ENCODE peak calls at places on chromosomes 1 and 21, in four cellular contexts. One of them, this sample, is unnamed.

GRCh38 chr1:91582431-91582921 is 81.8 kb downstream of the CDC7 start:
- DNase-seq in PC-3: peak; percentile 89
- DNase-seq in effector memory CD4-positive, alpha-beta T cell: no peak
- DNase-seq in stomach: no peak
- DNase-seq in this sample: peak; percentile 71

GRCh38 chr21:36663033-36663855 is 35.7 kb upstream of the SIM2 start:
- DNase-seq in PC-3: peak; percentile 48
- DNase-seq in effector memory CD4-positive, alpha-beta T cell: no peak
- DNase-seq in stomach: no peak
- DNase-seq in this sample: no peak

GRCh38 chr1:37931148-37931492 is 15.7 kb downstream of the INPP5B start:
- DNase-seq in PC-3: no peak
- DNase-seq in effector memory CD4-positive, alpha-beta T cell: no peak
- DNase-seq in stomach: no peak
- DNase-seq in this sample: no peak

GRCh38 chr21:16476056-16476850 is 746.5 kb downstream of the USP25 start:
- DNase-seq in PC-3: no peak
- DNase-seq in effector memory CD4-positive, alpha-beta T cell: no peak
- DNase-seq in stomach: no peak
- DNase-seq in this sample: no peak

GRCh38 chr1:217717959-217718358 is 86.8 kb downstream of the SPATA17 start:
- DNase-seq in PC-3: no peak
- DNase-seq in effector memory CD4-positive, alpha-beta T cell: no peak
- DNase-seq in stomach: no peak
- DNase-seq in this sample: no peak

GRCh38 chr1:74425669-74426068 is 86.7 kb downstream of the LRRC53 start:
- DNase-seq in PC-3: no peak
- DNase-seq in effector memory CD4-positive, alpha-beta T cell: no peak
- DNase-seq in stomach: no peak
- DNase-seq in this sample: no peak

GRCh38 chr1:151472852-151473731 is 13.8 kb upstream of the POGZ start:
- DNase-seq in PC-3: peak; percentile 43
- DNase-seq in effector memory CD4-positive, alpha-beta T cell: no peak
- DNase-seq in stomach: peak; percentile 36
- DNase-seq in this sample: peak; percentile 43

GRCh38 chr1:903721-904270 is 19.9 kb upstream of the SAMD11 start:
- DNase-seq in PC-3: no peak
- DNase-seq in effector memory CD4-positive, alpha-beta T cell: no peak
- DNase-seq in stomach: peak; percentile 24
- DNase-seq in this sample: no peak

GRCh38 chr1:95124342-95124741 is 7.2 kb downstream of the TLCD4 start:
- DNase-seq in PC-3: no peak
- DNase-seq in effector memory CD4-positive, alpha-beta T cell: no peak
- DNase-seq in stomach: no peak
- DNase-seq in this sample: no peak

GRCh38 chr1:116990612-116991151 is 10.9 kb upstream of the CD101 start:
- DNase-seq in PC-3: no peak
- DNase-seq in effector memory CD4-positive, alpha-beta T cell: no peak
- DNase-seq in stomach: no peak
- DNase-seq in this sample: peak; percentile 88

GRCh38 chr21:15211491-15212133 is 146.8 kb upstream of the NRIP1 start:
- DNase-seq in PC-3: no peak
- DNase-seq in effector memory CD4-positive, alpha-beta T cell: no peak
- DNase-seq in stomach: no peak
- DNase-seq in this sample: no peak

GRCh38 chr1:241837901-241838300 is 10.1 kb upstream of the EXO1 start:
- DNase-seq in PC-3: peak; percentile 88
- DNase-seq in effector memory CD4-positive, alpha-beta T cell: no peak
- DNase-seq in stomach: no peak
- DNase-seq in this sample: peak; percentile 21

GRCh38 chr1:169601096-169601881 is 15.0 kb upstream of the F5 start:
- DNase-seq in PC-3: peak; percentile 74
- DNase-seq in effector memory CD4-positive, alpha-beta T cell: no peak
- DNase-seq in stomach: no peak
- DNase-seq in this sample: no peak

GRCh38 chr21:43286196-43286595 is 117.4 kb downstream of the CRYAA start:
- DNase-seq in PC-3: no peak
- DNase-seq in effector memory CD4-positive, alpha-beta T cell: no peak
- DNase-seq in stomach: no peak
- DNase-seq in this sample: no peak

GRCh38 chr1:186967659-186968394 is 139.1 kb downstream of the PLA2G4A start:
- DNase-seq in PC-3: peak; percentile 61
- DNase-seq in effector memory CD4-positive, alpha-beta T cell: no peak
- DNase-seq in stomach: no peak
- DNase-seq in this sample: no peak

GRCh38 chr1:121417289-121417955 is 232.6 kb downstream of the SRGAP2C start:
- DNase-seq in PC-3: peak; percentile 52
- DNase-seq in effector memory CD4-positive, alpha-beta T cell: no peak
- DNase-seq in stomach: no peak
- DNase-seq in this sample: no peak

DNA sequence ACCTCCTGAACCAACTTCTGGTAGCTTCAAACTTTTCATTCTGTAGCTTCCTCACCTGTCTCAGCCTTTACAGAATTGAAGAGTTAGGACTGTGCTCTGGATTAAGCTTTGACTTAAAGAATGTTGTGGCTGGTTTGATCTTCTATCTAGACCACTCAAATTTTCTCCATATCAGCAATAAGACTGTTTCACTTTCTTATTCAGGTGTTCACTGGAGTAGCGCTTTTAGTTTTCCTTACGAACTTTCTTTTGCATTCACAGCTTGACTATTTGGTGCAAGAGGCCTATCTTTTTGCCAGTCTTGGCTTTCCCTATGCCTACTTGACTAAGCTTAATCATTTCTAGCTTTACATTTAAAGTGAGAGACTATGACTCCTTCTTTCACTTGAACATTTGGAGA is 31.5 kb downstream of the FGGY start:
- DNase-seq in PC-3: no peak
- DNase-seq in effector memory CD4-positive, alpha-beta T cell: no peak
- DNase-seq in stomach: no peak
- DNase-seq in this sample: no peak
- H3K27me3 ChIP-seq in PC-3: no peaks in the 10 kb centered on the region
- H3K27me3 ChIP-seq in effector memory CD4-positive, alpha-beta T cell: no peaks in the 10 kb centered on the region
- H3K27me3 ChIP-seq in stomach: no peaks in the 10 kb centered on the region
- H3K27me3 ChIP-seq in this sample: no peaks in the 10 kb centered on the region

GRCh38 chr1:228308628-228309547 is 97.7 kb downstream of the TRIM11 start:
- DNase-seq in PC-3: peak; percentile 14
- DNase-seq in effector memory CD4-positive, alpha-beta T cell: no peak
- DNase-seq in stomach: peak; percentile 14
- DNase-seq in this sample: no peak
- H3K4me3 ChIP-seq in PC-3: no peak overlapping the region
- H3K4me3 ChIP-seq in effector memory CD4-positive, alpha-beta T cell: no peak overlapping the region
- H3K4me3 ChIP-seq in stomach: no peak overlapping the region
- H3K4me3 ChIP-seq in this sample: no peak overlapping the region

GRCh38 chr21:38041493-38041892 is 125.2 kb upstream of the KCNJ6 start:
- DNase-seq in PC-3: no peak
- DNase-seq in effector memory CD4-positive, alpha-beta T cell: no peak
- DNase-seq in stomach: no peak
- DNase-seq in this sample: no peak

GRCh38 chr21:38042246-38042645 is 126.0 kb upstream of the KCNJ6 start:
- DNase-seq in PC-3: peak; percentile 28
- DNase-seq in effector memory CD4-positive, alpha-beta T cell: no peak
- DNase-seq in stomach: no peak
- DNase-seq in this sample: no peak

GRCh38 chr21:38039369-38039768 is 123.1 kb upstream of the KCNJ6 start:
- DNase-seq in PC-3: no peak
- DNase-seq in effector memory CD4-positive, alpha-beta T cell: no peak
- DNase-seq in stomach: no peak
- DNase-seq in this sample: no peak

GRCh38 chr21:38037416-38037815 is 121.2 kb upstream of the KCNJ6 start:
- DNase-seq in PC-3: peak; percentile 49
- DNase-seq in effector memory CD4-positive, alpha-beta T cell: no peak
- DNase-seq in stomach: no peak
- DNase-seq in this sample: no peak

GRCh38 chr21:38039841-38040240 is 123.6 kb upstream of the KCNJ6 start:
- DNase-seq in PC-3: no peak
- DNase-seq in effector memory CD4-positive, alpha-beta T cell: no peak
- DNase-seq in stomach: no peak
- DNase-seq in this sample: no peak
- H3K27me3 ChIP-seq in PC-3: peaks cover 3% of the 10 kb centered on the region
- H3K27me3 ChIP-seq in effector memory CD4-positive, alpha-beta T cell: no peaks in the 10 kb centered on the region
- H3K27me3 ChIP-seq in stomach: no peaks in the 10 kb centered on the region
- H3K27me3 ChIP-seq in this sample: no peaks in the 10 kb centered on the region

GRCh38 chr1:167795810-167796740 is 74.3 kb downstream of the MPZL1 start:
- DNase-seq in PC-3: peak; percentile 93
- DNase-seq in effector memory CD4-positive, alpha-beta T cell: no peak
- DNase-seq in stomach: no peak
- DNase-seq in this sample: no peak
- H3K4me3 ChIP-seq in PC-3: peak overlapping the region; percentile 6
- H3K4me3 ChIP-seq in effector memory CD4-positive, alpha-beta T cell: no peak overlapping the region
- H3K4me3 ChIP-seq in stomach: no peak overlapping the region
- H3K4me3 ChIP-seq in this sample: no peak overlapping the region

DNA sequence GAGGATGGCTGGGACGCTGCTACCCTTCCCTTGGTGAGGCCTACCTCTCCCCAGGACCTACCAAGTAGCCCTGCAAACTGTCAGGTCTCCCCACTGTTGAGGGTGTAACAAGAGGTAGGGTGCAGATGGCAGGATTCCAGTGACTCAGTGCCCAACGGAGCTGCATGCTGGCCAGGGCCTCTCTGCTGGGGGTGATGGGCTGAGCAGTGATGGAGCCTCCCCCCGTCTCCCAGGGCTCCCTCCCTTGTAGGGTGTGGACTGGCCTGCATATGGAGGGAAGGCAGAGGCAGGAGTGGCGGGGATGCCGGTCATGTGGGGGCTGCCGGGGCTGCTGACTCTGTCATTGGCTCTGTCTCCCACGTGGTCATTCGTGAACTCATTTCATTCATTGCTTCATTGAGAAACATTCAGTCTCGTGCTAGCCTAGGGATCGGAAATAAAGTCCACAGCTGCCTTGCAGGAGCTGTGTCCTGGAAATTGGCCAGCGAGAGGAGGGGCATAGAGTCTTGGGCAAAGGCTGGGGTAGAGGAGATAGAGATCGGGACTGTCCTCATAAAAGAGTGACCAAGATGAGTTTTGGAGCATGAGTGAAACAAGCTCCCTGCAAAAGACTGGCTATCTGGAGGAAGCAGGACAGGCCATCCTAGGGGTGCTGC is 22.9 kb upstream of the DISP3 start:
- DNase-seq in PC-3: no peak
- DNase-seq in effector memory CD4-positive, alpha-beta T cell: no peak
- DNase-seq in stomach: no peak
- DNase-seq in this sample: no peak
- H3K27me3 ChIP-seq in PC-3: peaks cover 52% of the 10 kb centered on the region
- H3K27me3 ChIP-seq in effector memory CD4-positive, alpha-beta T cell: no peaks in the 10 kb centered on the region
- H3K27me3 ChIP-seq in stomach: no peaks in the 10 kb centered on the region
- H3K27me3 ChIP-seq in this sample: peaks cover 4% of the 10 kb centered on the region

DNA sequence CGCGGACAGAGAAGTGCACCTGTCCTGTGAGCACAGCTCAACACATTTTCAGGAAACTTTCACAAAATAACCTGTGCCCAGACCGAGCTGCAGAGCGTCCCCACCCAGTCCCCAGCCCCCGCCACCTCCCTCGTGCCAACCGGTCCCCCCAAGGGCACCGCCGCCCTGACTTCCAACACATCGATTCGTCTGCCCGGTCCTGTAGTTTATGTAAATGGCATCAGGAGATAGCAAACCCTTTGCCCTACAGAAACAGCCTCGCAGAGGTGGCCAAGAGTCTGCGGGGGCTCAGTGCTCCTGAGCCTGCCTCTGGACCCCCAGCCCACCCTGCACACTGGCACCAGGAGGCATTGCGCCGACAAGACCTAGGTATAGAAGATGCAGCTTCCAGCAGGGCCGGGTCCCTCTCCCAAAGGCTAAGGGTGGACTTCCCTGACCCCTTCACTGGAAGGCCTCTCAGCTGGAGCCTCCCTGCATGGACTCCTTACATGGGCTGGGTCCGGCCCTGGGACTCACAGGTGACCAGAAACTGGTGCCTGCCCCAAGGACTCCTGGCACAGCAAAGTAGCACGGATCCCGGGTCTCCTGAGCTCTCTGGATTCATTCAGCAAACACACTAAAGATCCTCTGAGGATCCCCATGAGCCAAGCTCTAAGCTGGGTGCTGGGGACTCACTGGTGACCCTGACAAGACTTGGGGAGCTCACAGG is 6.6 kb upstream of the PLEKHG5 start:
- DNase-seq in PC-3: no peak
- DNase-seq in effector memory CD4-positive, alpha-beta T cell: no peak
- DNase-seq in stomach: no peak
- DNase-seq in this sample: no peak
- H3K4me3 ChIP-seq in PC-3: peak overlapping the region; percentile 87
- H3K4me3 ChIP-seq in effector memory CD4-positive, alpha-beta T cell: peak overlapping the region; percentile 73
- H3K4me3 ChIP-seq in stomach: peak overlapping the region; percentile 61
- H3K4me3 ChIP-seq in this sample: peak overlapping the region; percentile 50

GRCh38 chr1:147591246-147591891 is 50.1 kb downstream of the BCL9 start:
- DNase-seq in PC-3: no peak
- DNase-seq in effector memory CD4-positive, alpha-beta T cell: no peak
- DNase-seq in stomach: no peak
- DNase-seq in this sample: no peak
- H3K27me3 ChIP-seq in PC-3: no peaks in the 10 kb centered on the region
- H3K27me3 ChIP-seq in effector memory CD4-positive, alpha-beta T cell: no peaks in the 10 kb centered on the region
- H3K27me3 ChIP-seq in stomach: no peaks in the 10 kb centered on the region
- H3K27me3 ChIP-seq in this sample: peaks cover 4% of the 10 kb centered on the region

GRCh38 chr1:6259491-6260362 is 1.2 kb downstream of the GPR153 start:
- DNase-seq in PC-3: peak; percentile 92
- DNase-seq in effector memory CD4-positive, alpha-beta T cell: peak; percentile 60
- DNase-seq in stomach: peak; percentile 75
- DNase-seq in this sample: peak; percentile 76

GRCh38 chr1:6262570-6263420 is 1.9 kb upstream of the GPR153 start:
- DNase-seq in PC-3: no peak
- DNase-seq in effector memory CD4-positive, alpha-beta T cell: no peak
- DNase-seq in stomach: no peak
- DNase-seq in this sample: peak; percentile 90

GRCh38 chr1:6260433-6260934 is 414 bp downstream of the GPR153 start:
- DNase-seq in PC-3: no peak
- DNase-seq in effector memory CD4-positive, alpha-beta T cell: no peak
- DNase-seq in stomach: no peak
- DNase-seq in this sample: no peak

GRCh38 chr1:6260961-6261614 is at the start of gene GPR153:
- DNase-seq in PC-3: peak; percentile 77
- DNase-seq in effector memory CD4-positive, alpha-beta T cell: no peak
- DNase-seq in stomach: peak; percentile 27
- DNase-seq in this sample: peak; percentile 68

GRCh38 chr1:6261615-6261995 is 707 bp upstream of the GPR153 start:
- DNase-seq in PC-3: no peak
- DNase-seq in effector memory CD4-positive, alpha-beta T cell: no peak
- DNase-seq in stomach: no peak
- DNase-seq in this sample: no peak
- H3K4me3 ChIP-seq in PC-3: peak overlapping the region; percentile 83
- H3K4me3 ChIP-seq in effector memory CD4-positive, alpha-beta T cell: no peak overlapping the region
- H3K4me3 ChIP-seq in stomach: peak overlapping the region; percentile 51
- H3K4me3 ChIP-seq in this sample: no peak overlapping the region

This sample was measured in MG63.